ENCODE peak calls at places on chromosomes 1 and 21, in seven cellular contexts. Q, L, K, M, A, F and G are unnamed samples.

GRCh38 chr21:39849014-39849655 is 18.1 kb upstream of the PCP4 start:
- DNase-seq in K (no peak), M (no peak), Q (no peak), F (no peak), L (no peak), A (no peak), G (no peak)

GRCh38 chr1:24417681-24418080 is 2.1 kb downstream of the NIPAL3 start:
- DNase-seq in A (no peak), F (no peak), Q (no peak), L (peak; percentile 80), K (no peak), M (no peak), G (no peak)

GRCh38 chr1:7192453-7192852 is 407.2 kb downstream of the CAMTA1 start:
- DNase-seq in A (no peak), F (no peak), Q (no peak), K (no peak), L (no peak), M (no peak), G (no peak)

GRCh38 chr21:33402011-33402979 is 918 bp upstream of the IFNGR2 start:
- DNase-seq in K (peak; percentile 72), M (no peak), Q (no peak), L (peak; percentile 58), F (peak; percentile 59), A (no peak), G (peak; percentile 39)

GRCh38 chr1:23524716-23525401 is 6.2 kb downstream of the E2F2 start:
- DNase-seq in M (no peak), A (peak; percentile 96), F (peak; percentile 26), Q (peak; percentile 96), L (no peak), K (no peak), G (no peak)

GRCh38 chr1:54934869-54935268 is 45.6 kb upstream of the TMEM61 start:
- DNase-seq in L (peak; percentile 93), K (no peak), Q (no peak), A (no peak), F (no peak), M (no peak), G (no peak)

GRCh38 chr1:245411245-245411644 is 256.5 kb downstream of the KIF26B start:
- DNase-seq in Q (no peak), K (peak; percentile 43), M (no peak), L (no peak), A (no peak), F (no peak), G (no peak)

GRCh38 chr1:145823565-145824498 is at the start of the genes POLR3C and RNF115:
- DNase-seq in L (peak; percentile 93), M (peak; percentile 84), K (peak; percentile 96), Q (peak; percentile 96), A (peak; percentile 96), F (peak; percentile 97), G (peak; percentile 90)

GRCh38 chr1:32353431-32353830 is 8.9 kb downstream of the FAM229A start:
- DNase-seq in K (no peak), M (no peak), L (no peak), Q (no peak), A (no peak), F (no peak), G (no peak)

GRCh38 chr1:198330982-198331620 is 174.3 kb downstream of the NEK7 start:
- DNase-seq in M (no peak), L (no peak), F (peak; percentile 16), K (no peak), Q (no peak), A (no peak), G (no peak)

GRCh38 chr1:47511825-47512224 is 74.0 kb downstream of the FOXD2 start:
- DNase-seq in Q (no peak), A (no peak), F (no peak), K (no peak), L (no peak), M (no peak), G (no peak)

GRCh38 chr1:43405219-43405875 is 15.6 kb downstream of the SZT2 start:
- DNase-seq in A (no peak), M (no peak), F (no peak), Q (no peak), L (no peak), K (no peak), G (no peak)

GRCh38 chr1:113279776-113280391 is 110.4 kb upstream of the MAGI3 start:
- DNase-seq in L (no peak), F (no peak), A (no peak), K (no peak), Q (no peak), M (no peak), G (no peak)

GRCh38 chr1:216771922-216772321 is 48.7 kb upstream of the ESRRG start:
- DNase-seq in A (no peak), L (no peak), K (no peak), F (no peak), Q (no peak), M (no peak), G (no peak)